ENCODE peak calls at places on chromosomes 5 and 9, in eight cellular contexts. One of them, this sample, is unnamed.

GRCh38 chr5:107652839-107653607 is 17.7 kb downstream of the EFNA5 start:
- DNase-seq in putamen: no peak
- DNase-seq in left cardiac atrium: no peak
- DNase-seq in brain microvascular endothelial cell: no peak
- DNase-seq in A549: no peak
- DNase-seq in HS-27A: no peak
- DNase-seq in central memory CD4-positive, alpha-beta T cell: no peak
- DNase-seq in CD4-positive, alpha-beta T cell: no peak
- DNase-seq in this sample: no peak

GRCh38 chr9:70409280-70409679 is 5.2 kb downstream of the KLF9 start:
- DNase-seq in HS-27A: no peak
- DNase-seq in central memory CD4-positive, alpha-beta T cell: no peak
- DNase-seq in CD4-positive, alpha-beta T cell: no peak
- DNase-seq in putamen: no peak
- DNase-seq in brain microvascular endothelial cell: no peak
- DNase-seq in A549: no peak
- DNase-seq in left cardiac atrium: no peak
- DNase-seq in this sample: no peak

GRCh38 chr5:147921134-147921533 is 14.8 kb upstream of the C5orf46 start:
- DNase-seq in HS-27A: no peak
- DNase-seq in putamen: no peak
- DNase-seq in brain microvascular endothelial cell: no peak
- DNase-seq in left cardiac atrium: no peak
- DNase-seq in central memory CD4-positive, alpha-beta T cell: no peak
- DNase-seq in A549: no peak
- DNase-seq in CD4-positive, alpha-beta T cell: no peak
- DNase-seq in this sample: no peak

GRCh38 chr5:68898961-68899471 is 194.8 kb upstream of the SLC30A5 start:
- DNase-seq in putamen: no peak
- DNase-seq in CD4-positive, alpha-beta T cell: no peak
- DNase-seq in central memory CD4-positive, alpha-beta T cell: no peak
- DNase-seq in left cardiac atrium: no peak
- DNase-seq in brain microvascular endothelial cell: peak
- DNase-seq in HS-27A: peak
- DNase-seq in A549: no peak
- DNase-seq in this sample: no peak

GRCh38 chr5:122896598-122897282 is 51.3 kb downstream of the SNX24 start:
- DNase-seq in central memory CD4-positive, alpha-beta T cell: no peak
- DNase-seq in A549: peak
- DNase-seq in brain microvascular endothelial cell: peak
- DNase-seq in putamen: no peak
- DNase-seq in left cardiac atrium: no peak
- DNase-seq in CD4-positive, alpha-beta T cell: no peak
- DNase-seq in HS-27A: no peak
- DNase-seq in this sample: no peak

GRCh38 chr9:133130721-133131244 is 9.7 kb upstream of the RALGDS start:
- DNase-seq in brain microvascular endothelial cell: no peak
- DNase-seq in left cardiac atrium: no peak
- DNase-seq in CD4-positive, alpha-beta T cell: peak
- DNase-seq in putamen: no peak
- DNase-seq in central memory CD4-positive, alpha-beta T cell: peak
- DNase-seq in A549: no peak
- DNase-seq in HS-27A: no peak
- DNase-seq in this sample: peak

GRCh38 chr5:95081500-95082355 is 203.2 kb downstream of the MCTP1 start:
- DNase-seq in brain microvascular endothelial cell: peak
- DNase-seq in HS-27A: peak
- DNase-seq in putamen: peak
- DNase-seq in central memory CD4-positive, alpha-beta T cell: no peak
- DNase-seq in CD4-positive, alpha-beta T cell: no peak
- DNase-seq in left cardiac atrium: peak
- DNase-seq in A549: peak
- DNase-seq in this sample: no peak

GRCh38 chr9:27499481-27499880 is 24.6 kb upstream of the IFNK start:
- DNase-seq in left cardiac atrium: no peak
- DNase-seq in central memory CD4-positive, alpha-beta T cell: no peak
- DNase-seq in brain microvascular endothelial cell: peak
- DNase-seq in A549: peak
- DNase-seq in putamen: no peak
- DNase-seq in HS-27A: no peak
- DNase-seq in CD4-positive, alpha-beta T cell: no peak
- DNase-seq in this sample: no peak

GRCh38 chr5:166068547-166069335 is 2222.7 kb upstream of the WWC1 start:
- DNase-seq in A549: no peak
- DNase-seq in left cardiac atrium: no peak
- DNase-seq in putamen: no peak
- DNase-seq in HS-27A: no peak
- DNase-seq in CD4-positive, alpha-beta T cell: no peak
- DNase-seq in central memory CD4-positive, alpha-beta T cell: no peak
- DNase-seq in brain microvascular endothelial cell: no peak
- DNase-seq in this sample: no peak

GRCh38 chr5:59021837-59022514 is 439.1 kb downstream of the RAB3C start:
- DNase-seq in HS-27A: no peak
- DNase-seq in left cardiac atrium: peak
- DNase-seq in brain microvascular endothelial cell: no peak
- DNase-seq in putamen: no peak
- DNase-seq in CD4-positive, alpha-beta T cell: no peak
- DNase-seq in A549: no peak
- DNase-seq in central memory CD4-positive, alpha-beta T cell: no peak
- DNase-seq in this sample: no peak

This sample was measured in CD4-positive, alpha-beta memory T cell.